ENCODE peak calls at places on chromosomes 13 and 19, in five cellular contexts. X is ascending aorta, B is AG04450, T is astrocyte of the spinal cord, K is activated B cell treated with CpG ODN at 0.5 μM for 24 hours. I is an unnamed sample.
A peak's percentile ranks its signal among the peaks of the same experiment; 100 is the strongest.

GRCh38 chr13:48232420-48233096 is 448 bp upstream of the ITM2B start:
- DNase-seq in X (no peak), B (no peak), T (peak; percentile 15), K (no peak), I (no peak)

GRCh38 chr13:75556961-75557360 is 7.4 kb downstream of the UCHL3 start:
- DNase-seq in X (no peak), B (no peak), T (no peak), K (no peak), I (no peak)

GRCh38 chr19:8355631-8356402 is 8.1 kb upstream of the ANGPTL4 start:
- DNase-seq in X (peak; percentile 31), B (no peak), T (peak; percentile 97), K (no peak), I (no peak)

GRCh38 chr19:11105014-11105636 is 15.9 kb downstream of the LDLR start:
- DNase-seq in X (no peak), B (no peak), T (no peak), K (no peak), I (no peak)

GRCh38 chr13:31055589-31055988 is 106.1 kb downstream of the HSPH1 start:
- DNase-seq in X (no peak), B (no peak), T (no peak), K (no peak), I (no peak)

GRCh38 chr13:98289339-98289935 is 112.4 kb upstream of the RNF113B start:
- DNase-seq in X (no peak), B (no peak), T (no peak), K (no peak), I (peak; percentile 54)

GRCh38 chr13:66139250-66139649 is 1090.9 kb downstream of the PCDH9 start:
- DNase-seq in X (no peak), B (no peak), T (no peak), K (no peak), I (no peak)

GRCh38 chr19:50148528-50148927 is 14.6 kb downstream of the IZUMO2 start:
- DNase-seq in X (no peak), B (no peak), T (no peak), K (no peak), I (no peak)

GRCh38 chr13:53382008-53382407 is 353.4 kb downstream of the OLFM4 start:
- DNase-seq in X (no peak), B (no peak), T (no peak), K (no peak), I (no peak)

GRCh38 chr13:97766749-97767148 is 186.7 kb upstream of the IPO5 start:
- DNase-seq in X (no peak), B (no peak), T (no peak), K (no peak), I (no peak)

GRCh38 chr19:36151144-36152051 is 849 bp downstream of the COX7A1 start:
- DNase-seq in X (peak; percentile 39), B (no peak), T (no peak), K (no peak), I (peak; percentile 66)

GRCh38 chr13:20193142-20193923 is 595 bp upstream of the GJB2 start:
- DNase-seq in X (no peak), B (no peak), T (no peak), K (no peak), I (no peak)

GRCh38 chr19:17669419-17669818 is 18.7 kb downstream of the UNC13A start:
- DNase-seq in X (no peak), B (no peak), T (no peak), K (no peak), I (no peak)

GRCh38 chr19:16084067-16084685 is 7.9 kb downstream of the TPM4 start:
- DNase-seq in X (no peak), B (no peak), T (no peak), K (no peak), I (no peak)

GRCh38 chr13:50730496-50731171 is 112.9 kb downstream of the DLEU7 start:
- DNase-seq in X (no peak), B (no peak), T (no peak), K (no peak), I (no peak)

GRCh38 chr13:44197791-44198770 is 175.5 kb upstream of the SERP2 start:
- DNase-seq in X (no peak), B (no peak), T (peak; percentile 33), K (no peak), I (no peak)

GRCh38 chr13:92225861-92226260 is 827.4 kb downstream of the GPC5 start:
- DNase-seq in X (no peak), B (no peak), T (no peak), K (no peak), I (no peak)
- TF ChIP-seq CTCF in X (no peak), B (no peak), T (no peak), K (no peak), I (no peak)

GRCh38 chr19:2739602-2740313 is at the start of gene SLC39A3:
- DNase-seq in X (peak; percentile 94), B (peak; percentile 98), T (peak; percentile 98), K (peak; percentile 94), I (peak; percentile 99)
- TF ChIP-seq CTCF in X (peak; percentile 20), B (peak; percentile 19), T (no peak), K (no peak), I (no peak)

GRCh38 chr19:48815870-48816501 is 5.2 kb upstream of the BCAT2 start:
- DNase-seq in X (no peak), B (no peak), T (no peak), K (no peak), I (no peak)
- TF ChIP-seq CTCF in X (no peak), B (no peak), T (no peak), K (no peak), I (no peak)

GRCh38 chr19:56351208-56351607 is 36.6 kb upstream of the ZSCAN5A start:
- DNase-seq in X (no peak), B (no peak), T (no peak), K (no peak), I (no peak)

GRCh38 chr19:56347163-56347778 is 32.6 kb upstream of the ZSCAN5A start:
- DNase-seq in X (no peak), B (no peak), T (no peak), K (no peak), I (no peak)

GRCh38 chr19:56350416-56351045 is 35.9 kb upstream of the ZSCAN5A start:
- DNase-seq in X (no peak), B (peak; percentile 3), T (peak; percentile 46), K (no peak), I (peak; percentile 41)

DNA sequence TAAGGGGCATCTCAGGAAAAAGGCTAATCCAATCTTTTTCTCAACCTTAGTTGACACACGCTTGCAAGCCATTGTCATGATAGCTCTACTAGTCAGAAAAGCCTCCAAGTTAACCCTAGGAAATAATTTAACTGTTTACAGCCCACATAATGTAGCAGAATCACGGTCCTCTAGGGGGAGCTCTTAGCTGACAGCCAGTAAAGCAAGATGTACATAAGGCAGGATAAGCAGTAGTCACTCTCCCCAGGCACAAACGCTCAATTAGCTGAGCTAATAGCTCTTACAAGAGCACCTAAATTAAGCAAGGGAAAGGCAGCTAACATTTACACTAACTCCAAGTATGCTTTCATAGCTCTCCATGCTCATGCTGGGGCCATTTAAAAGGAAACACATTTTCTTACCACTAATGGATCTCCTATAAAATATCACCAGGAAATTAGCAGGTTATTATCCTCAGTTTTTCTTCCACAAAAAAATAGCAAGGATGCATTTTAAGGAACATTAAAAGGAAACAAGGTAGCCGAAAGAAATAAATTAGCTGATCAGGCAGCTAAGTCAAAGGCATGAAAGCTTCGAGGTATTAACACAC is 33.7 kb upstream of the ZSCAN5A start:
- DNase-seq in X (no peak), B (no peak), T (no peak), K (no peak), I (no peak)
- TF ChIP-seq CTCF in X (no peak), B (peak; percentile 27), T (peak; percentile 9), K (no peak), I (no peak)